ENCODE peak calls at places on chromosomes 12 and 14, in ten cellular contexts. E is sigmoid colon; Z is endothelial cell of umbilical vein; H is CD4-positive, alpha-beta memory T cell; Y is CD8-positive, alpha-beta T cell; Q is Peyer's patch; I is pancreas; L is GM23248; B is substantia nigra; X is neuronal stem cell. M is an unnamed sample.

GRCh38 chr12:130280226-130280625 is 57.5 kb upstream of the PIWIL1 start:
- DNase-seq in X (no peak), Q (no peak), Z (no peak), I (no peak), B (no peak), E (no peak), H (no peak), Y (no peak), L (peak; percentile 42), M (no peak)

GRCh38 chr12:20368653-20369163 is 371 bp downstream of the PDE3A start:
- DNase-seq in L (peak; percentile 63), I (peak; percentile 64), H (no peak), B (peak; percentile 4), X (peak; percentile 67), E (peak; percentile 78), Z (peak; percentile 63), Q (peak; percentile 61), Y (no peak), M (no peak)

GRCh38 chr12:88243886-88244491 is 101.9 kb downstream of the TMTC3 start:
- DNase-seq in E (no peak), Z (no peak), X (no peak), Y (no peak), Q (no peak), L (peak; percentile 29), H (no peak), B (no peak), I (no peak), M (no peak)

GRCh38 chr12:6902448-6902847 is 2.2 kb upstream of the LRRC23 start:
- DNase-seq in I (no peak), X (no peak), E (peak; percentile 0), Y (no peak), B (no peak), L (no peak), Z (no peak), H (no peak), Q (no peak), M (no peak)

GRCh38 chr14:58640959-58641358 is 3.2 kb downstream of the DACT1 start:
- DNase-seq in H (no peak), I (no peak), Y (no peak), X (no peak), Q (no peak), E (no peak), L (no peak), B (no peak), Z (no peak), M (no peak)

GRCh38 chr14:90454041-90455000 is 57.5 kb downstream of the CALM1 start:
- DNase-seq in L (peak; percentile 75), Q (peak; percentile 88), E (peak; percentile 91), H (no peak), B (peak; percentile 84), I (peak; percentile 80), Z (peak; percentile 95), Y (no peak), X (peak; percentile 91), M (peak; percentile 33)

GRCh38 chr12:94879542-94879941 is 124.0 kb downstream of the NDUFA12 start:
- DNase-seq in Q (no peak), B (no peak), Z (no peak), Y (no peak), I (no peak), H (no peak), E (no peak), X (peak; percentile 48), L (no peak), M (no peak)

GRCh38 chr12:116534341-116535121 is 24.6 kb upstream of the MAP1LC3B2 start:
- DNase-seq in X (no peak), H (no peak), E (peak; percentile 86), I (no peak), B (no peak), Z (peak; percentile 42), Q (no peak), Y (no peak), L (peak; percentile 30), M (no peak)

GRCh38 chr12:85092814-85093370 is 56.7 kb downstream of the LRRIQ1 start:
- DNase-seq in H (no peak), E (no peak), L (peak; percentile 5), I (no peak), X (no peak), B (no peak), Z (no peak), Y (no peak), Q (no peak), M (no peak)

GRCh38 chr12:98352835-98353234 is 162.6 kb upstream of the TMPO start:
- DNase-seq in B (no peak), H (no peak), I (no peak), Z (no peak), Q (no peak), E (no peak), X (no peak), L (peak; percentile 34), Y (no peak), M (no peak)

GRCh38 chr12:52622349-52622748 is 4.0 kb upstream of the KRT73 start:
- DNase-seq in L (no peak), I (no peak), H (no peak), B (no peak), E (no peak), Z (no peak), Y (no peak), Q (no peak), X (no peak), M (no peak)

GRCh38 chr12:44817687-44818086 is 58.4 kb downstream of the NELL2 start:
- DNase-seq in L (no peak), H (no peak), X (no peak), B (no peak), I (no peak), Z (no peak), Q (no peak), E (no peak), Y (no peak), M (no peak)

GRCh38 chr12:101608301-101609133 is 13.7 kb downstream of the MYBPC1 start:
- DNase-seq in B (no peak), Q (peak; percentile 59), L (no peak), Z (no peak), Y (no peak), E (no peak), I (peak; percentile 62), X (no peak), H (no peak), M (no peak)

GRCh38 chr14:61106627-61107147 is 125.6 kb downstream of the SLC38A6 start:
- DNase-seq in Z (no peak), B (no peak), Q (no peak), E (no peak), L (no peak), X (no peak), Y (no peak), H (no peak), I (no peak), M (no peak)

GRCh38 chr12:131092911-131093901 is 139.5 kb downstream of the ADGRD1 start:
- DNase-seq in E (peak; percentile 54), Q (peak; percentile 34), Z (no peak), H (peak; percentile 5), Y (no peak), I (peak; percentile 49), X (no peak), B (no peak), L (peak; percentile 21), M (no peak)

GRCh38 chr14:93023039-93023438 is 92.7 kb downstream of the ITPK1 start:
- DNase-seq in X (no peak), I (no peak), Y (no peak), B (no peak), L (no peak), E (no peak), Z (no peak), H (no peak), Q (no peak), M (no peak)

GRCh38 chr14:69491226-69491625 is 6.7 kb downstream of the PLEKHD1 start:
- DNase-seq in Q (no peak), Y (no peak), E (no peak), B (no peak), H (no peak), X (no peak), Z (no peak), I (no peak), L (no peak), M (no peak)

DNA sequence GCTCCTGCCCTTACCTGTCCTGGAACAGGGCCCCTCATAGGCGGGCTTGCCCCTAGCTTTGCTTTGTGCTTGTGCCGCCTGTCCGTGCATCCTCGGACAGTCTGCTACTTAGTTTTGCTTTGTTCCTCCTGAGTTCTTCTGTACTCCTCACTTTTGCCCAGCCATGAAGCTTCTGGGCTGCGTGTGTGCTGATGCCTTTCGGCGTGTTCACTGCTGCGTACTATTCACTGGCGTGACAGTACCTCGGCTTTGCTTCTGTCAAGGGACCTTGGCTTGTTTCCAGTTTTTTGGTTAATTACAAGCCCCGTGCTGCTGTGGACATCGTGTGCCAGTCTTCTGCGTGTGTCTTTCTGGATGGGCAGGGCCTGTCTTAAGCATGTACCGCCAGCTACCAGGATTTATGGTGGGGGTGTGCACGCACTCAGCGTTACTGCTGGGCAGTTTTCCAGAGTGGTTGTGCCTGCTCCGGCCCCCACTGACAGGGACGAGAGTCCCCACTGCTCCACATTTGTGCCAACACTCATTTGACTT is 2.5 kb downstream of the PACS2 start:
- DNase-seq in I (no peak), X (no peak), Z (no peak), Q (no peak), B (no peak), Y (no peak), L (peak; percentile 55), E (no peak), H (no peak), M (no peak)
- H3K27ac ChIP-seq in I (no peak overlapping the region), X (no peak overlapping the region), Z (no peak overlapping the region), Q (no peak overlapping the region), B (peak overlapping the region; percentile 92), Y (no peak overlapping the region), L (peak overlapping the region; percentile 53), E (peak overlapping the region; percentile 91), H (no peak overlapping the region), M (no peak overlapping the region)

GRCh38 chr14:68191567-68192321 is 372.2 kb downstream of the RAD51B start:
- DNase-seq in Z (no peak), L (no peak), Q (no peak), B (no peak), E (no peak), Y (no peak), I (no peak), H (no peak), X (no peak), M (no peak)
- H3K27ac ChIP-seq in Z (no peak overlapping the region), L (no peak overlapping the region), Q (peak overlapping the region; percentile 14), B (no peak overlapping the region), E (peak overlapping the region; percentile 82), Y (no peak overlapping the region), I (peak overlapping the region; percentile 71), H (no peak overlapping the region), X (no peak overlapping the region), M (no peak overlapping the region)

GRCh38 chr12:27576667-27577347 is 52.8 kb downstream of the PPFIBP1 start:
- DNase-seq in B (no peak), X (no peak), I (no peak), Y (no peak), L (no peak), E (no peak), Z (no peak), Q (no peak), H (no peak), M (no peak)
- H3K27ac ChIP-seq in B (no peak overlapping the region), X (no peak overlapping the region), I (no peak overlapping the region), Y (no peak overlapping the region), L (peak overlapping the region; percentile 98), E (no peak overlapping the region), Z (no peak overlapping the region), Q (no peak overlapping the region), H (no peak overlapping the region), M (no peak overlapping the region)

DNA sequence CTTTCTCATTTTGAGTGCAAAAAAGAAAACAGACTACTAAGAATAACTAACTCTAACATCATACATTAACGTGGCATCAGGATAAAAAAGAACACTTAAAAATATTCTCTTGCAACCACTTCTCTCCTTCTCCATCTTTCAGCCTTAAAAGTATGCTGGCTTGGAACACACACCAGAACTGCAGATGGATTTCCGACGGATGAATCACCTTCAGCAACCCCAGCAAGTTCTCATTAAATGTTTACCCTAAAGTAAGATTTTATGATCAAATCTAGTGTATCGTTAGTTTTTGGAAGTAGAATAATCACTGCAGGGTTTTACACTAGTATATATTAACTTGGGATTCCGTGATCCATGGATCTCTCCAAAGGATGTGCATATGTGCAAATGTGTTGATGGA is 1.2 kb downstream of the NEK9 start:
- DNase-seq in E (no peak), B (no peak), H (no peak), I (no peak), Y (no peak), L (peak; percentile 85), Z (peak; percentile 60), X (no peak), Q (no peak), M (no peak)
- H3K27ac ChIP-seq in E (peak overlapping the region; percentile 93), B (no peak overlapping the region), H (peak overlapping the region; percentile 94), I (no peak overlapping the region), Y (peak overlapping the region; percentile 87), L (peak overlapping the region; percentile 78), Z (peak overlapping the region; percentile 95), X (no peak overlapping the region), Q (no peak overlapping the region), M (peak overlapping the region; percentile 95)

M was measured in thoracic aorta.